ENCODE peak calls at places on chromosomes 4 and X, in ten cellular contexts. Y, B, V, Z, L, U, R, G, E and C are unnamed samples.
A peak's percentile ranks its signal among the peaks of the same experiment; 100 is the strongest.

GRCh38 chr4:137621056-137621455 is 88.8 kb upstream of the PCDH18 start:
- DNase-seq in U (no peak), G (no peak), Y (no peak), L (no peak), E (no peak), R (no peak), Z (peak; percentile 19), V (no peak), B (no peak), C (no peak)

GRCh38 chrX:9362529-9362928 is 102.3 kb upstream of the TBL1X start:
- DNase-seq in L (no peak), E (no peak), Y (no peak), G (no peak), U (no peak), R (no peak), B (no peak), V (no peak), Z (no peak), C (no peak)

GRCh38 chr4:152590179-152591031 is 54.5 kb upstream of the FBXW7 start:
- DNase-seq in Y (no peak), E (no peak), G (peak; percentile 88), B (no peak), L (peak; percentile 92), R (no peak), U (peak; percentile 90), V (no peak), Z (peak; percentile 90), C (peak; percentile 97)

GRCh38 chr4:125311503-125311902 is 3.3 kb upstream of the FAT4 start:
- DNase-seq in V (no peak), U (no peak), B (no peak), Y (no peak), E (no peak), R (no peak), Z (no peak), G (no peak), L (no peak), C (no peak)

GRCh38 chrX:154991476-154991875 is 31.0 kb downstream of the F8 start:
- DNase-seq in E (no peak), Z (no peak), G (no peak), V (no peak), U (no peak), B (no peak), Y (no peak), L (no peak), R (no peak), C (no peak)

GRCh38 chr4:21226637-21227538 is 526.6 kb downstream of the PACRGL start:
- DNase-seq in G (peak; percentile 21), Z (no peak), U (no peak), B (no peak), R (no peak), V (no peak), E (no peak), Y (peak; percentile 80), L (no peak), C (no peak)

GRCh38 chr4:8647626-8648025 is 55.1 kb downstream of the CPZ start:
- DNase-seq in R (peak; percentile 50), L (no peak), E (no peak), Y (peak; percentile 17), V (no peak), G (no peak), B (no peak), U (no peak), Z (no peak), C (no peak)

GRCh38 chr4:74671074-74671698 is 123.1 kb downstream of the BTC start:
- DNase-seq in V (no peak), B (no peak), U (peak; percentile 62), L (peak; percentile 17), E (peak; percentile 61), Y (peak; percentile 46), G (peak; percentile 87), Z (peak; percentile 84), R (no peak), C (peak; percentile 91)

GRCh38 chr4:111854494-111855087 is 290.7 kb upstream of the FAM241A start:
- DNase-seq in R (no peak), Z (peak; percentile 44), U (peak; percentile 26), E (peak; percentile 11), L (peak; percentile 14), B (no peak), Y (no peak), V (no peak), G (peak; percentile 50), C (peak; percentile 59)

GRCh38 chrX:68830486-68831404 is 1.9 kb downstream of the EFNB1 start:
- DNase-seq in U (no peak), Y (no peak), L (no peak), G (peak; percentile 25), E (no peak), B (no peak), R (no peak), Z (no peak), V (no peak), C (no peak)

GRCh38 chr4:47837582-47838294 is at the start of gene CORIN:
- DNase-seq in U (no peak), Y (no peak), Z (no peak), B (no peak), G (no peak), V (no peak), E (peak; percentile 27), R (peak; percentile 63), L (no peak), C (no peak)

GRCh38 chrX:151879856-151880255 is 32.8 kb upstream of the MAGEA4 start:
- DNase-seq in V (no peak), G (no peak), U (no peak), Z (no peak), B (no peak), R (no peak), L (no peak), E (no peak), Y (no peak), C (no peak)

GRCh38 chr4:36088542-36088941 is 155.8 kb downstream of the ARAP2 start:
- DNase-seq in Y (no peak), V (no peak), L (no peak), R (no peak), G (no peak), E (no peak), Z (peak; percentile 59), U (peak; percentile 87), B (no peak), C (no peak)

GRCh38 chrX:54043696-54044125 is 562 bp downstream of the PHF8 start:
- DNase-seq in V (no peak), E (peak; percentile 49), G (peak; percentile 43), Z (no peak), L (no peak), U (no peak), Y (peak; percentile 34), B (peak; percentile 4), R (no peak), C (peak; percentile 14)

GRCh38 chr4:151486166-151486565 is 77.2 kb downstream of the FHIP1A start:
- DNase-seq in L (peak; percentile 76), E (no peak), V (no peak), G (no peak), Z (peak; percentile 68), U (no peak), R (no peak), B (no peak), Y (no peak), C (peak; percentile 8)

DNA sequence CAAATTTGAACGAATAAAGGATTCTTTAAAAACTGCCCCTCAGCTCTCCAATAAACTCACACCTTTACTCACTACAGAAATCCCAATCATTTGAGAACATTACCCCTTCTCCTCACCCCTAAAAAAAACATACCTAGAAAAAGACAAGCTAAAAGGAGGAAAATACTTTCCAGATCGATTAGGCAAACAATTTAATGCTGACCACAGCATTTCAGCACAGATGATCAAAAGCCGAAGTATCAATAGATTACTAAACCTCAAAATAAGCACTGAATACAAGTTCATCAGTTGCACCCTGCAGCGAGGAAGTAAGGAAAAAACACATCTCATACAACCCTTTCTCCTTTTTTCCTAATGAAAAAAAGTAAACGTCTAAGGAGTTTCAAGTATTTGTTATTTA is 65.5 kb downstream of the MBNL3 start:
- DNase-seq in U (no peak), E (no peak), L (no peak), Z (no peak), G (no peak), V (no peak), B (no peak), Y (no peak), R (no peak), C (no peak)
- TF ChIP-seq CTCF in U (no peak), E (no peak), L (no peak), Z (no peak), G (no peak), V (no peak), B (no peak), Y (no peak), R (no peak), C (no peak)

GRCh38 chrX:101799387-101799786 is 132.4 kb downstream of the ZMAT1 start:
- DNase-seq in Y (peak; percentile 86), G (peak; percentile 91), V (no peak), B (peak; percentile 98), R (peak; percentile 85), Z (peak; percentile 85), L (peak; percentile 64), U (peak; percentile 72), E (peak; percentile 83), C (peak; percentile 88)

DNA sequence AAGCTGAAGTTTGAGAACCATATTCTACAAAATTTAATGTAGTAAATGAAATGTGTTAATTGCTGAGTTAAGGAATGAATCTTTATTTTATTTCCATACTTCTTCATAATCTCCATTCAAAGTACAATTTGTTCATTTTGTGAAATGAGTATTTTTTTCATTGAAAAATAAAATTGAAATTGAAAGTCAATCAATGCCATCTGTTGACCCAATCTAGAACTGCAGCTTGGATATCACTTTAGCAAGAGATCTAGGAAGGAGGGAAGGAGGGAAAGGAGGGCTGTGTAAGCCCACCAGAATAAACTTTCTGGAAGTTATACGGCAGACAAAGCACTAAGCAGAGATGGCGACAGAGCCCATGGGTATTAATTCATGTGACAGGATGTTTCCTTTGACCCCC is 128.4 kb downstream of the ZMAT1 start:
- DNase-seq in G (peak; percentile 16), B (peak; percentile 18), L (no peak), U (peak; percentile 1), Z (no peak), Y (no peak), R (no peak), V (no peak), E (no peak), C (peak; percentile 22)
- TF ChIP-seq CTCF in G (peak; percentile 68), B (peak; percentile 31), L (peak; percentile 51), U (peak; percentile 47), Z (peak; percentile 50), Y (peak; percentile 35), R (peak; percentile 33), V (peak; percentile 24), E (peak; percentile 14), C (peak; percentile 41)

GRCh38 chrX:17531500-17531899 is 156.5 kb downstream of the NHS start:
- DNase-seq in U (no peak), B (no peak), R (no peak), G (no peak), Y (no peak), Z (no peak), V (no peak), E (no peak), L (no peak), C (no peak)
- TF ChIP-seq CTCF in U (no peak), B (no peak), R (no peak), G (no peak), Y (no peak), Z (no peak), V (no peak), E (no peak), L (no peak), C (no peak)

DNA sequence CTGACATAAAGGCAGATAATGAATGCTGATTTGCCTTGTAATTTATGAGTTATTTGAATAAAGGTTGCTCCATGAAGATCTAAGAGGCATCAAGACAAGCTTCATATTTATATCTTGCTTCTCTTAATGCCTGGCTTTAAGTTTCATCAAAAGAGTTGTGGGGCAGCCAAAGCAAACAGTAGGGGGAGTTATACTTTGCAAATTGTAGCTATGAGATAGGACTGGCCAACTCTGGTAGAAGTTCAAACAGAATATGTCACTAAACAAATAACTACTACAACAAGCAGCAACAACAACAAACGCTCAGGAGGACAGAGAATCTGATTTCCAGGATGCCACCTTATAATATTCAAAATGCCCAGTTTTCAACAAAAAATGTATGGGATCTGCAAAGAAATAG is 69.1 kb upstream of the PLAC1 start:
- DNase-seq in E (no peak), Z (no peak), Y (no peak), L (no peak), U (no peak), B (no peak), V (no peak), G (peak; percentile 4), R (no peak), C (no peak)
- TF ChIP-seq CTCF in E (no peak), Z (peak; percentile 18), Y (no peak), L (peak; percentile 10), U (peak; percentile 13), B (no peak), V (no peak), G (no peak), R (no peak), C (peak; percentile 16)